ENCODE peak calls at places on chromosomes 6 and 20, in seven cellular contexts. One of them, this sample, is unnamed. For H3K4me1, the result is how much of the 10 kb centered on the place peaks cover.

GRCh38 chr20:61942526-61942925 is 123.2 kb downstream of the TAF4 start:
- DNase-seq in H1: peak
- DNase-seq in mesendoderm: no peak
- DNase-seq in neuronal stem cell: no peak
- DNase-seq in H9: no peak
- DNase-seq in IMR-90: no peak
- DNase-seq in trophoblast cell: no peak
- DNase-seq in this sample: no peak

GRCh38 chr6:43294536-43294935 is 3.5 kb upstream of the SLC22A7 start:
- DNase-seq in neuronal stem cell: no peak
- DNase-seq in mesendoderm: no peak
- DNase-seq in IMR-90: no peak
- DNase-seq in H1: no peak
- DNase-seq in trophoblast cell: no peak
- DNase-seq in H9: no peak
- DNase-seq in this sample: no peak

GRCh38 chr6:11212625-11213024 is 19.8 kb downstream of the NEDD9 start:
- DNase-seq in H1: no peak
- DNase-seq in neuronal stem cell: no peak
- DNase-seq in mesendoderm: no peak
- DNase-seq in trophoblast cell: peak
- DNase-seq in IMR-90: peak
- DNase-seq in H9: no peak
- DNase-seq in this sample: peak

GRCh38 chr20:48015943-48016723 is 230.9 kb upstream of the SULF2 start:
- DNase-seq in mesendoderm: no peak
- DNase-seq in neuronal stem cell: no peak
- DNase-seq in H9: no peak
- DNase-seq in IMR-90: peak
- DNase-seq in H1: no peak
- DNase-seq in trophoblast cell: no peak
- DNase-seq in this sample: peak

GRCh38 chr6:35294308-35294945 is 3.2 kb upstream of the DEF6 start:
- DNase-seq in neuronal stem cell: peak
- DNase-seq in mesendoderm: peak
- DNase-seq in H1: no peak
- DNase-seq in IMR-90: peak
- DNase-seq in trophoblast cell: no peak
- DNase-seq in H9: peak
- DNase-seq in this sample: peak

GRCh38 chr6:127484207-127484858 is 25.1 kb upstream of the KIAA0408 start:
- DNase-seq in mesendoderm: no peak
- DNase-seq in trophoblast cell: no peak
- DNase-seq in IMR-90: peak
- DNase-seq in neuronal stem cell: no peak
- DNase-seq in H9: no peak
- DNase-seq in H1: no peak
- DNase-seq in this sample: peak

GRCh38 chr6:29916741-29917140 is 25.6 kb upstream of the HLA-A start:
- DNase-seq in trophoblast cell: no peak
- DNase-seq in mesendoderm: no peak
- DNase-seq in H9: no peak
- DNase-seq in neuronal stem cell: no peak
- DNase-seq in IMR-90: no peak
- DNase-seq in H1: no peak
- DNase-seq in this sample: no peak

GRCh38 chr6:137015943-137016342 is 28.8 kb downstream of the IL20RA start:
- DNase-seq in H1: no peak
- DNase-seq in neuronal stem cell: no peak
- DNase-seq in H9: no peak
- DNase-seq in mesendoderm: no peak
- DNase-seq in trophoblast cell: no peak
- DNase-seq in IMR-90: no peak
- DNase-seq in this sample: no peak

GRCh38 chr20:13259921-13260320 is 38.8 kb downstream of the ISM1 start:
- DNase-seq in IMR-90: no peak
- DNase-seq in trophoblast cell: no peak
- DNase-seq in mesendoderm: no peak
- DNase-seq in neuronal stem cell: no peak
- DNase-seq in H1: no peak
- DNase-seq in H9: no peak
- DNase-seq in this sample: no peak

GRCh38 chr6:39430968-39431523 is 108.5 kb upstream of the KCNK16 start:
- DNase-seq in H1: peak
- DNase-seq in IMR-90: no peak
- DNase-seq in neuronal stem cell: no peak
- DNase-seq in mesendoderm: peak
- DNase-seq in trophoblast cell: no peak
- DNase-seq in H9: peak
- DNase-seq in this sample: peak

GRCh38 chr6:26087284-26088115 is at the start of gene HFE:
- DNase-seq in neuronal stem cell: no peak
- DNase-seq in trophoblast cell: no peak
- DNase-seq in mesendoderm: peak
- DNase-seq in IMR-90: peak
- DNase-seq in H9: peak
- DNase-seq in H1: peak
- DNase-seq in this sample: peak

GRCh38 chr6:128118401-128118800 is 217.5 kb upstream of the THEMIS start:
- DNase-seq in H1: no peak
- DNase-seq in trophoblast cell: no peak
- DNase-seq in neuronal stem cell: no peak
- DNase-seq in H9: no peak
- DNase-seq in mesendoderm: no peak
- DNase-seq in IMR-90: peak
- DNase-seq in this sample: peak

GRCh38 chr20:38831995-38832620 is 26.6 kb downstream of the PPP1R16B start:
- DNase-seq in H1: no peak
- DNase-seq in IMR-90: no peak
- DNase-seq in trophoblast cell: no peak
- DNase-seq in H9: no peak
- DNase-seq in mesendoderm: no peak
- DNase-seq in neuronal stem cell: no peak
- DNase-seq in this sample: no peak

GRCh38 chr6:9455794-9456193 is 959.1 kb downstream of the TFAP2A start:
- DNase-seq in H1: no peak
- DNase-seq in trophoblast cell: no peak
- DNase-seq in IMR-90: no peak
- DNase-seq in H9: no peak
- DNase-seq in mesendoderm: peak
- DNase-seq in neuronal stem cell: no peak
- DNase-seq in this sample: no peak

GRCh38 chr20:60913298-60913697 is 338.8 kb upstream of the CDH4 start:
- DNase-seq in H1: no peak
- DNase-seq in mesendoderm: no peak
- DNase-seq in neuronal stem cell: no peak
- DNase-seq in H9: no peak
- DNase-seq in trophoblast cell: no peak
- DNase-seq in IMR-90: no peak
- DNase-seq in this sample: no peak

GRCh38 chr20:57092112-57092899 is 174.1 kb downstream of the BMP7 start:
- DNase-seq in IMR-90: peak
- DNase-seq in H1: peak
- DNase-seq in trophoblast cell: peak
- DNase-seq in mesendoderm: peak
- DNase-seq in H9: peak
- DNase-seq in neuronal stem cell: peak
- DNase-seq in this sample: peak

GRCh38 chr6:34745277-34746103 is 11.8 kb upstream of the SNRPC start:
- DNase-seq in H9: no peak
- DNase-seq in IMR-90: peak
- DNase-seq in mesendoderm: no peak
- DNase-seq in neuronal stem cell: no peak
- DNase-seq in H1: no peak
- DNase-seq in trophoblast cell: peak
- DNase-seq in this sample: peak

GRCh38 chr6:1607557-1608221 is 2.0 kb upstream of the FOXC1 start:
- DNase-seq in neuronal stem cell: no peak
- DNase-seq in IMR-90: no peak
- DNase-seq in H1: peak
- DNase-seq in trophoblast cell: peak
- DNase-seq in H9: peak
- DNase-seq in mesendoderm: peak
- DNase-seq in this sample: no peak

GRCh38 chr6:170022827-170023619 is 267.9 kb downstream of the DLL1 start:
- DNase-seq in H9: no peak
- DNase-seq in IMR-90: no peak
- DNase-seq in neuronal stem cell: no peak
- DNase-seq in trophoblast cell: no peak
- DNase-seq in mesendoderm: no peak
- DNase-seq in H1: peak
- DNase-seq in this sample: no peak

GRCh38 chr6:16476861-16477260 is 238.5 kb downstream of the GMPR start:
- DNase-seq in IMR-90: no peak
- DNase-seq in neuronal stem cell: no peak
- DNase-seq in H9: no peak
- DNase-seq in H1: no peak
- DNase-seq in mesendoderm: no peak
- DNase-seq in trophoblast cell: no peak
- DNase-seq in this sample: no peak

GRCh38 chr20:36092424-36093024 is 62.0 kb upstream of the EPB41L1 start:
- DNase-seq in H9: peak
- DNase-seq in mesendoderm: peak
- DNase-seq in trophoblast cell: no peak
- DNase-seq in neuronal stem cell: peak
- DNase-seq in H1: peak
- DNase-seq in IMR-90: no peak
- DNase-seq in this sample: peak

GRCh38 chr6:163814494-163815364 is 400.2 kb downstream of the QKI start:
- DNase-seq in mesendoderm: no peak
- DNase-seq in neuronal stem cell: no peak
- DNase-seq in H1: no peak
- DNase-seq in H9: no peak
- DNase-seq in IMR-90: peak
- DNase-seq in trophoblast cell: peak
- DNase-seq in this sample: peak

GRCh38 chr6:127459231-127459641 is at the start of gene KIAA0408:
- DNase-seq in trophoblast cell: no peak
- DNase-seq in neuronal stem cell: peak
- DNase-seq in H1: no peak
- DNase-seq in mesendoderm: peak
- DNase-seq in H9: peak
- DNase-seq in IMR-90: peak
- DNase-seq in this sample: peak

GRCh38 chr6:147643341-147644200 is 135.1 kb downstream of the SAMD5 start:
- DNase-seq in IMR-90: no peak
- DNase-seq in neuronal stem cell: no peak
- DNase-seq in trophoblast cell: no peak
- DNase-seq in mesendoderm: no peak
- DNase-seq in H1: no peak
- DNase-seq in H9: no peak
- DNase-seq in this sample: no peak

GRCh38 chr6:166644631-166645030 is 17.6 kb upstream of the RPS6KA2 start:
- DNase-seq in IMR-90: no peak
- DNase-seq in neuronal stem cell: no peak
- DNase-seq in mesendoderm: peak
- DNase-seq in H9: no peak
- DNase-seq in trophoblast cell: no peak
- DNase-seq in H1: no peak
- DNase-seq in this sample: no peak

GRCh38 chr20:5569021-5569420 is 181.2 kb upstream of the SHLD1 start:
- DNase-seq in neuronal stem cell: no peak
- DNase-seq in IMR-90: peak
- DNase-seq in mesendoderm: peak
- DNase-seq in trophoblast cell: peak
- DNase-seq in H1: no peak
- DNase-seq in H9: no peak
- DNase-seq in this sample: peak

GRCh38 chr6:63649847-63650265 is 14.3 kb downstream of the PHF3 start:
- DNase-seq in H9: no peak
- DNase-seq in IMR-90: peak
- DNase-seq in neuronal stem cell: no peak
- DNase-seq in H1: no peak
- DNase-seq in trophoblast cell: no peak
- DNase-seq in mesendoderm: no peak
- DNase-seq in this sample: peak
- H3K4me1 ChIP-seq in H9: under half
- H3K4me1 ChIP-seq in IMR-90: under half
- H3K4me1 ChIP-seq in neuronal stem cell: under half
- H3K4me1 ChIP-seq in H1: under half
- H3K4me1 ChIP-seq in trophoblast cell: under half
- H3K4me1 ChIP-seq in mesendoderm: under half
- H3K4me1 ChIP-seq in this sample: under half

DNA sequence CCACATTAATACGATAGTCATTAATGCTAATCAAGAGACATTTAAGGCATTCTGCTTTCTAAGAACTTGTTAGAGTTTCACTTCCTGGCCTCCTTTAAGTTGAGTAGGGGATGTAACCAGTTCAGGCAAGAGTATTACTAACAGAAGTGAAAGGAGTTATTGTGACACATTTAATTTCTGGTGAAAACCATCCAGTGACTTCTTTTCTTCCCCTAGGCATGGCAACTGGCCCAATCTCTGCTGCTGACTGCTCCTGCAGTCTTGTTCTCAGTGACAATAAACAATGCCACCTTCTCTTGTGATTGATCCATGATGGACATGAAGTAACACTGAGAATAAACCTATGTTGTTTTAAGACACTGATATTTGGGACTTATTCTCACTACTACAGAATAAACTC is 130.9 kb upstream of the DEFB112 start:
- DNase-seq in H9: no peak
- DNase-seq in mesendoderm: no peak
- DNase-seq in trophoblast cell: no peak
- DNase-seq in H1: no peak
- DNase-seq in IMR-90: no peak
- DNase-seq in neuronal stem cell: no peak
- DNase-seq in this sample: no peak
- H2BK120ac ChIP-seq in H9: no peak
- H2BK120ac ChIP-seq in mesendoderm: no peak
- H2BK120ac ChIP-seq in trophoblast cell: no peak
- H2BK120ac ChIP-seq in H1: no peak
- H2BK120ac ChIP-seq in IMR-90: no peak
- H2BK120ac ChIP-seq in neuronal stem cell: no peak
- H2BK120ac ChIP-seq in this sample: no peak

GRCh38 chr6:55642366-55642765 is 63.4 kb upstream of the HMGCLL1 start:
- DNase-seq in trophoblast cell: no peak
- DNase-seq in mesendoderm: no peak
- DNase-seq in H9: no peak
- DNase-seq in neuronal stem cell: no peak
- DNase-seq in IMR-90: no peak
- DNase-seq in H1: no peak
- DNase-seq in this sample: no peak

DNA sequence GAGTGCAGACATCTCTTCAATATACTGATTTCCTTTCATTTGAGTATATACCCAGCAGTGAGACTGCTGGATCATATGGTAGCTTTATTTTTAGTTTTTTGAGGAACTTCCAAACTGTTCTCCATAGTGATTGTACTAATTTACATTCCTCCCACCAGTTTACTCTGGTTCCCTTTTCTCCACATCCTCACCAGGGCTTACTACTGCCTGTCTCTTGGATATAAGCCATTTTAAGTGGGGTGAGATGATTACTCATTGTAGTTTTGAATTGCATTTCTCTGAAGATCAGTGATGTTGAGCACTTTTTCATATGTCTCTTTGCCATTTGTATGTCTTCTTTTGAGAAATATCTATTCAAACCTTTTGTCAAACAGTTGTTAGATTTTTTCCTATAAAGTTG is 64.9 kb upstream of the HMGCLL1 start:
- DNase-seq in trophoblast cell: no peak
- DNase-seq in IMR-90: peak
- DNase-seq in mesendoderm: no peak
- DNase-seq in neuronal stem cell: no peak
- DNase-seq in H1: no peak
- DNase-seq in H9: no peak
- DNase-seq in this sample: peak
- H3K4me1 ChIP-seq in trophoblast cell: under half
- H3K4me1 ChIP-seq in IMR-90: under half
- H3K4me1 ChIP-seq in mesendoderm: under half
- H3K4me1 ChIP-seq in neuronal stem cell: under half
- H3K4me1 ChIP-seq in H1: under half
- H3K4me1 ChIP-seq in H9: under half
- H3K4me1 ChIP-seq in this sample: under half

GRCh38 chr6:115460913-115461312 is 599.8 kb downstream of the FRK start:
- DNase-seq in IMR-90: no peak
- DNase-seq in H9: no peak
- DNase-seq in mesendoderm: no peak
- DNase-seq in H1: no peak
- DNase-seq in trophoblast cell: no peak
- DNase-seq in neuronal stem cell: no peak
- DNase-seq in this sample: no peak
- H2BK120ac ChIP-seq in IMR-90: no peak
- H2BK120ac ChIP-seq in H9: no peak
- H2BK120ac ChIP-seq in mesendoderm: no peak
- H2BK120ac ChIP-seq in H1: no peak
- H2BK120ac ChIP-seq in trophoblast cell: no peak
- H2BK120ac ChIP-seq in neuronal stem cell: no peak
- H2BK120ac ChIP-seq in this sample: no peak

This sample was measured in mesenchymal stem cell.